ENCODE peak calls at places on chromosome 4, in seven cellular contexts. K is GM06990, J is heart right ventricle, S is pancreas, H is H1, M is keratinocyte, C is thoracic aorta. P is an unnamed sample. For H3K27me3, the result is how much of the 10 kb centered on the place peaks cover.

GRCh38 chr4:147786031-147786430 is 54.1 kb downstream of the ARHGAP10 start:
- DNase-seq in K (no peak), S (no peak), H (no peak), M (no peak), J (no peak), C (no peak), P (no peak)

GRCh38 chr4:172996571-172997216 is 171.9 kb upstream of the GALNT7 start:
- DNase-seq in C (no peak), J (no peak), S (no peak), M (peak), K (no peak), H (no peak), P (no peak)

GRCh38 chr4:155599102-155599501 is 67.5 kb upstream of the GUCY1A1 start:
- DNase-seq in S (no peak), J (no peak), K (no peak), M (no peak), H (no peak), C (no peak), P (no peak)

GRCh38 chr4:111628437-111628836 is 516.8 kb upstream of the FAM241A start:
- DNase-seq in S (peak), H (no peak), C (no peak), K (no peak), J (no peak), M (no peak), P (no peak)

GRCh38 chr4:25873632-25874129 is 10.9 kb upstream of the SEL1L3 start:
- DNase-seq in K (no peak), H (no peak), C (no peak), S (no peak), J (no peak), M (no peak), P (no peak)

GRCh38 chr4:68895561-68896198 is 55.9 kb downstream of the UGT2A3 start:
- DNase-seq in S (no peak), K (no peak), M (no peak), J (no peak), H (no peak), C (no peak), P (no peak)

GRCh38 chr4:173735055-173735454 is 205.0 kb upstream of the HAND2 start:
- DNase-seq in M (no peak), K (no peak), C (no peak), H (no peak), S (no peak), J (no peak), P (no peak)

GRCh38 chr4:14783011-14783877 is 219.0 kb upstream of the CPEB2 start:
- DNase-seq in S (no peak), M (peak), H (no peak), K (peak), J (no peak), C (no peak), P (no peak)

GRCh38 chr4:128483816-128484215 is 196.2 kb upstream of the PGRMC2 start:
- DNase-seq in M (no peak), S (no peak), H (no peak), J (no peak), C (no peak), K (no peak), P (no peak)

GRCh38 chr4:38154681-38155588 is 194.7 kb downstream of the PTTG2 start:
- DNase-seq in C (no peak), M (no peak), H (no peak), S (peak), J (peak), K (no peak), P (peak)

GRCh38 chr4:78022517-78022916 is 34.6 kb upstream of the FRAS1 start:
- DNase-seq in J (no peak), H (no peak), M (no peak), K (no peak), S (no peak), C (no peak), P (no peak)

GRCh38 chr4:124499266-124499665 is 213.3 kb downstream of the ANKRD50 start:
- DNase-seq in S (no peak), M (no peak), H (no peak), J (no peak), K (no peak), C (no peak), P (no peak)

GRCh38 chr4:168886361-168886760 is 123.7 kb downstream of the CBR4 start:
- DNase-seq in M (peak), C (no peak), S (no peak), J (no peak), H (no peak), K (no peak), P (no peak)

GRCh38 chr4:2598661-2599654 is 62.5 kb downstream of the FAM193A start:
- DNase-seq in K (peak), H (no peak), J (no peak), M (no peak), S (no peak), C (no peak), P (no peak)

GRCh38 chr4:112031712-112032328 is 113.4 kb upstream of the FAM241A start:
- DNase-seq in H (no peak), M (no peak), S (no peak), K (peak), J (peak), C (no peak), P (no peak)

GRCh38 chr4:129085472-129085871 is 7.9 kb downstream of the SCLT1 start:
- DNase-seq in K (no peak), S (no peak), M (no peak), J (no peak), C (no peak), H (no peak), P (no peak)

GRCh38 chr4:84995386-84995785 is 28.9 kb upstream of the WDFY3 start:
- DNase-seq in K (no peak), H (no peak), J (no peak), M (no peak), S (no peak), C (no peak), P (no peak)

GRCh38 chr4:116229420-116229819 is 856.0 kb downstream of the TRAM1L1 start:
- DNase-seq in S (no peak), K (no peak), M (no peak), C (no peak), J (no peak), H (no peak), P (no peak)

DNA sequence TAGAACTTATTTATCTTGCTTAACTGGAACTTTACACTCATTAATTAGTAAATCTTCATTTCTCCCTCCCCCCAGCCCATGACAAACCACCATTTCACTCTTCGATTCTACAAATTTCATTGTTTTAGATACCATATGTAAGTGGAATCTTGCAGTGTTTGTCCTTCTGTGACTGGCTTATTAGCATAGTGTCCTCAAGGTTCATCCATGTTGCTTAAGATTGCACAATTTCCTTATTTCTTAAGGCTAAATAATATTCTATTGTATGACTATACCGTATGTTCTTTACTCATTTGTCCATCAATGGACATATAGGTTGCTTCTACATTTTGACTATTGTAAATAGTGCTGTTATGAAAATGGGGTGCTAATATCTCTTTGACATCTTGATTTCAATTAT is 24.5 kb upstream of the RNF212 start:
- DNase-seq in S (no peak), K (no peak), C (no peak), M (no peak), J (no peak), H (no peak), P (no peak)
- H3K4me3 ChIP-seq in S (no peak), K (no peak), C (peak), M (no peak), J (no peak), H (no peak), P (no peak)

GRCh38 chr4:133152330-133152791 is 3.3 kb downstream of the PCDH10 start:
- DNase-seq in M (no peak), K (no peak), S (peak), J (no peak), C (no peak), H (no peak), P (no peak)
- H3K27me3 ChIP-seq in M (half or more), K (under half), S (half or more), J (under half), C (under half), H (half or more), P (under half)

DNA sequence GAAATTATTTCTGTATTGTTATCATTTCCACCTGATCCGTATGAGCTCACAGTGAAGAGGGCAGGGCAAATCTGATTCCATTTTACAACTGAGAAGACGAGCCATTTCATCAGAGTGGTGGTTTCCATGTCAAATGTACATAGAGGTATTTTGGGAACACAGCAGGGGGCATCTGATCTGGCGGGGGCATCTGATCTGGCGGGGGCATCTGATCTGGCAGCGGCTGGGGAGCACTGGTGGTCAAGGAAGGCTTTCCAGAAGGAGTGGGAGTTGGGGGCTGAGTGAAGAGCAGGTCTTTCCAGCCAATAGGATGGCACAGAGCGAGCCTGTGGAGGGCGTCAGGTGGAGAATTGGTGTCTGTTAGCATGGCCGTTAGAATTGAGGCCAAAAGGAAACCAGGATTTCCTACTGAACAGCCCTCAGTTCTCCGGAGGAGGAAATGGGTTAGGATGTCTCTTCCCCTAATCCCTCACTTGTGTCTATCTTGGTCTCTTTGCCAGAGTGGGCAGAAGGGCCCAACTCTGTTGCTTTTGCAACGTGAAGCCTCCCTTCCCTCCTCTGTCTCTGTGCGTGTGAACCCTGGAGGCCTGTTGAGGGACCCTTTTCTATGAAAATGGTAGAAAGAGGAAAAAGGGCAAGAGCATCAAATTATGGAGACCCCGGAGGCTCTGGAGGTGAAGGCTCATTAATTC is 41.3 kb downstream of the RHOH start:
- DNase-seq in C (no peak), M (no peak), K (no peak), S (no peak), J (no peak), H (no peak), P (no peak)
- H3K4me3 ChIP-seq in C (no peak), M (no peak), K (no peak), S (no peak), J (no peak), H (no peak), P (no peak)

GRCh38 chr4:83535945-83536648 is at the start of gene GPAT3:
- DNase-seq in S (peak), J (peak), M (no peak), H (no peak), K (peak), C (peak), P (peak)
- H3K27me3 ChIP-seq in S (under half), J (under half), M (under half), H (half or more), K (under half), C (under half), P (under half)

DNA sequence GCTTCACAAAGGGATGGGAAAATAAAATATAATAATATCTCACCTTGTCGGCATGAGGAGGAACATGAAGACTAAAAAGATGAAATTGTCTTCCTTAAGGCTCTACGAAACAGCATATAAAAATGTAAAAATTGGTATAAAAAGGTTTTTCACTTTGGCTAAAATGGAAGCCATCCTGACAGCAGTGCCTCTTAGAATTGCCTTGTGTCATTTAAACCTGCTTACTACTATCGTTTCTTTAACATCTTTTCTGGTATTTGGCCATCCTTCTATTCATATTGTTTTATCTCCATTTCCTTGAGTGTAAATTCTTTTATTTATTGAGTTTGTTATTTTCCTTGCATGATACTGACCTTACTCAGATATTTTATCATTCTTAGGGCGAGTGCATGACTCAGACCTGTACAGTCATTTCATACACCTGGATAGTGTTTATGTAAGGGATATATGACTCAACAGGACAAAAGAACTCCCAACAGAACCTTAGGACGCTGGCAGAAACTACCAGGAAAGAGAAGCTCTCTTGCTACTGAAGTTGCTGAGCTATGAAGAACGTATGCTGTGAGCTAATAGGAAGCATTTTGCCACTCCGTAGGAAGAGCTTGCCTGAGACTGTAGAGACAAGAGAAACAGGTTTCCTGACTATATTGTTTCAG is 5.8 kb upstream of the CDKN2AIP start:
- DNase-seq in K (no peak), C (no peak), J (no peak), S (no peak), H (no peak), M (peak), P (peak)
- H3K4me3 ChIP-seq in K (no peak), C (no peak), J (no peak), S (no peak), H (no peak), M (peak), P (no peak)

DNA sequence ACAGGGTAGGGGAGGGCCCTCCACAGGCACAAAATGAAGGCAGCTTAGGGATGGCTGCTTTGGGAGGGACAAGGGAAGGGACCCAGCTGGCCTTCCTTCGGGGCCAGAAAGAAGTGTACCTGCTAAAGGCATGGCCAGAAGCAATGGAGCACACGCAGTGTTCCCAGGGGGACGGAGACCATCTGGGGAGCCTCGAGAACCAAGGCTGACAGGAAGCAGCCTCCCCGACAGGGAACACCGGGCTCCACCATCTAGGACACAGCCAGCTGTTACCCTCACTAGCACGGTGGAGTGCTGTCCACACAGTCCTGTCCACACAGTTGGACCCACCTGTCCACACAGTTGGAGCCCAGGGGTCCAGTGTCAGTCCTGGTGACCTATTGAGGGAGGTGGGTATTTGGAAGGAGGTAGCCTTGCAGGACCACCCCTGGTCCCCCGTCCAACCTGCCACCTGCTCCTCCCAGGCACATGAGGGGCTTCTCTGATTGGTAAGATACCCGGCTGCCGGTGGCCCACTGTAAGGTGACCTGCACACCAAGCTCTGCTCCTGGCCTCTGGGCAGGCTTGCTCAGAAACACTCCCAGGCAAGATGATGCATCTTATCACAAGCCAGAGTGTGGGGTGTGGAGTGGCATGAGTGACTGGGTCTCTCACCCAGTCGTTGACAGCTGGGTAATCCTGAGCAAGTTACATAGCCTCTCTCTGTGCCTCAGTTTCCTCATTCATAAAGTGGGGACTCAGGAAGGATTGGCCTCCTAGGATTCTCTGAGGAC is 20.5 kb upstream of the AFAP1 start:
- DNase-seq in S (no peak), J (no peak), H (no peak), C (no peak), M (no peak), K (no peak), P (no peak)
- H3K27me3 ChIP-seq in S (under half), J (under half), H (under half), C (under half), M (under half), K (under half), P (under half)

DNA sequence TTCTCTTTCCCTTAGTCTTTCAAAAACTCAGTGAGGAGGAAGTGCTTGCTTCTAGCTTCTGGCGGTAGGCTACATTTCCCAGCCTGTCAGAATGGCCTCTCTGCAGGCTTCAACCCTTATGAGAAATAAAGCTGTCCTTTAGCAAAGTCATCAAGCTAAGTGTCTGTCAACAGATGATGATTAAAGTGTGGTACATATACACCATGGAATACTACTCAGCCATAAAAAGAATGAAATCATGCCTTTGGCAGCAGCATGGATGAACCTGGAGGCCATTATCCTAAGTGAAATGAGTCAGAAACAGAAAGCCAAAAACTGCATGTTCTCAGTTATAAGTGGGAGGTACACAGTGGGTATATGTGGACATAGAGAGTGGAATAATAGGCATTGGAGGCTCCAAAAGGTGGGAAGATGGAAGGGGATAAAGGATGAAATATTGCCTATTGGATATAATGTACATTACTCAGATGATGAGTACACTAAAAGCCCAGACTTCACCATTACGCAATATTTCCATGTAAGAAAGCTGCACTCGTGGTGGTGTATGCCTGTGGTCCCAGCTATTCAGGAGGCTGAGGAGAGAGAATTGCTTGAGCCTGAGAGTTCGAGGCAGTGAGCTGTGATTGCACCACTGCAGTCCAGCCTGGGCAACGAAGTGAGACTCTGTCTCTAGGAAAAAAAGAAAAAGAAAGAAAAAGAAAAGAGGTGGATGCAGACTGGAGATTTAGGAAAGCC is 7.9 kb downstream of the TRIM2 start:
- DNase-seq in J (no peak), K (no peak), S (no peak), M (no peak), C (no peak), H (no peak), P (no peak)
- H3K4me3 ChIP-seq in J (no peak), K (no peak), S (no peak), M (no peak), C (no peak), H (no peak), P (no peak)

GRCh38 chr4:1402516-1403101 is 3.6 kb downstream of the NKX1-1 start:
- DNase-seq in K (no peak), M (no peak), H (no peak), J (no peak), C (no peak), S (peak), P (no peak)

GRCh38 chr4:1400191-1400805 is 5.9 kb downstream of the NKX1-1 start:
- DNase-seq in C (no peak), H (no peak), J (no peak), M (no peak), K (no peak), S (no peak), P (no peak)

GRCh38 chr4:1402021-1402515 is 4.2 kb downstream of the NKX1-1 start:
- DNase-seq in C (no peak), K (no peak), J (no peak), H (no peak), M (no peak), S (peak), P (no peak)

GRCh38 chr4:1400861-1401408 is 5.3 kb downstream of the NKX1-1 start:
- DNase-seq in S (peak), H (no peak), K (no peak), M (no peak), J (no peak), C (no peak), P (no peak)

DNA sequence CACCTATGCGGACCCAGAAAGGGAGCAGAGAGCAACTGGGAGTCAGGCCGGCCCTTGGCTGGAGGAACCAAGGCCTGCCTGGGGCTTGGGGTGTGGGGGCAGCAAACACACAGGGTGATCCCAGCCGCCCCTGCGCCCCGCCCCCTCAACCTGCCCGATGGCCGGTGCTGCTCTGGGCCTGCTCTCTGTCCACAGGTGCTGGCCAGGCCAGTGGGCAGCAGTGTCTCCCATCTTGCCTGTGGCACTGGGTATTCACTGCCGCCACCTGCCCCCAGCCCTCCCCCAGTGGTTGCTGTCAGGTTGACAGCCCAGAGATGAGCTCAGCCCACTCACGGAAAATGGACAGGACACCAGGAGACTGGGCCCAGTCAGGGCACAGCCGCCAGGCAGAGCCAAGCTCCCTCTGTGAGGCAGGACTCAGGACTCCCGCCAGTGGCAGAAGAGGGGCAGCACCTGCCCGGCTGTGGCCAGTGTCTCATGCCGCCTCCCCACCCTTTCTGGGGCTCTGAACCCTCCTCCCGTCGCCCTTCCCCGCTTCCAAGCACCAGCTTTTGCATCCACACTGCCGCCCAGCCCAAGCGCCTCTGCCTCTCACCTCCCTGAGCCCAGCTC is 4.7 kb downstream of the NKX1-1 start:
- DNase-seq in K (no peak), J (no peak), S (peak), C (no peak), H (no peak), M (no peak), P (no peak)
- H3K27me3 ChIP-seq in K (under half), J (under half), S (under half), C (under half), H (half or more), M (half or more), P (under half)

P was measured in lung.